ENCODE peak calls at places on chromosome 9, in six cellular contexts. A is foreskin fibroblast, M is colonic mucosa, F is mesothelial cell of epicardium, S is mucosa of descending colon, H is cardiac fibroblast. Q is an unnamed sample.

GRCh38 chr9:80926611-80927010 is 762.7 kb downstream of the TLE1 start:
- DNase-seq in A (no peak), M (no peak), F (no peak), S (no peak), H (no peak), Q (no peak)

GRCh38 chr9:37430841-37431597 is 8.5 kb downstream of the GRHPR start:
- DNase-seq in A (no peak), M (no peak), F (no peak), S (no peak), H (no peak), Q (no peak)

GRCh38 chr9:83669067-83669466 is 38.7 kb downstream of the UBQLN1 start:
- DNase-seq in A (no peak), M (no peak), F (no peak), S (no peak), H (no peak), Q (no peak)

GRCh38 chr9:4796988-4797956 is 4.5 kb downstream of the RCL1 start:
- DNase-seq in A (peak; percentile 26), M (peak; percentile 39), F (no peak), S (no peak), H (peak; percentile 58), Q (no peak)

GRCh38 chr9:114754574-114754973 is 51.3 kb downstream of the TNFSF15 start:
- DNase-seq in A (no peak), M (no peak), F (no peak), S (no peak), H (no peak), Q (no peak)

GRCh38 chr9:95626341-95626740 is 109.6 kb upstream of the PTCH1 start:
- DNase-seq in A (no peak), M (no peak), F (no peak), S (no peak), H (no peak), Q (no peak)

GRCh38 chr9:134318481-134318891 is 7.8 kb upstream of the RXRA start:
- DNase-seq in A (no peak), M (no peak), F (no peak), S (no peak), H (no peak), Q (no peak)

GRCh38 chr9:34252016-34252415 is 73.2 kb downstream of the UBAP1 start:
- DNase-seq in A (no peak), M (no peak), F (no peak), S (no peak), H (peak; percentile 83), Q (no peak)

GRCh38 chr9:26158631-26159150 is 480.4 kb upstream of the TUSC1 start:
- DNase-seq in A (no peak), M (no peak), F (no peak), S (no peak), H (no peak), Q (no peak)

GRCh38 chr9:36930941-36931340 is 103.1 kb downstream of the PAX5 start:
- DNase-seq in A (no peak), M (no peak), F (no peak), S (no peak), H (no peak), Q (no peak)

GRCh38 chr9:127022913-127023665 is 99.3 kb downstream of the ANGPTL2 start:
- DNase-seq in A (no peak), M (no peak), F (no peak), S (no peak), H (no peak), Q (no peak)

GRCh38 chr9:132201780-132202703 is 40.2 kb downstream of the NTNG2 start:
- DNase-seq in A (no peak), M (no peak), F (no peak), S (no peak), H (no peak), Q (no peak)

GRCh38 chr9:89879711-89880110 is 274.9 kb downstream of the GADD45G start:
- DNase-seq in A (no peak), M (peak; percentile 23), F (peak; percentile 36), S (no peak), H (no peak), Q (peak; percentile 9)

GRCh38 chr9:131762356-131762932 is 22.6 kb upstream of the RAPGEF1 start:
- DNase-seq in A (peak; percentile 28), M (peak; percentile 62), F (peak; percentile 90), S (peak; percentile 82), H (peak; percentile 66), Q (peak; percentile 79)

GRCh38 chr9:122379340-122379739 is 8.5 kb downstream of the PTGS1 start:
- DNase-seq in A (no peak), M (no peak), F (no peak), S (no peak), H (no peak), Q (no peak)

GRCh38 chr9:113863345-113863744 is 12.8 kb upstream of the ZNF618 start:
- DNase-seq in A (no peak), M (no peak), F (no peak), S (no peak), H (no peak), Q (no peak)

GRCh38 chr9:87677776-87678587 is 47.9 kb upstream of the CTSL start:
- DNase-seq in A (no peak), M (no peak), F (no peak), S (no peak), H (no peak), Q (no peak)

GRCh38 chr9:85741875-85742629 is at the start of gene AGTPBP1:
- DNase-seq in A (peak; percentile 95), M (peak; percentile 97), F (peak; percentile 98), S (peak; percentile 98), H (peak; percentile 96), Q (peak; percentile 99)
- TF ChIP-seq CTCF in A (no peak), M (no peak), F (no peak), S (no peak), H (no peak), Q (no peak)

GRCh38 chr9:71683598-71684235 is 84.6 kb downstream of the CEMIP2 start:
- DNase-seq in A (peak; percentile 54), M (no peak), F (no peak), S (no peak), H (peak; percentile 67), Q (no peak)
- TF ChIP-seq CTCF in A (peak; percentile 57), M (no peak), F (no peak), S (no peak), H (peak; percentile 33), Q (no peak)

DNA sequence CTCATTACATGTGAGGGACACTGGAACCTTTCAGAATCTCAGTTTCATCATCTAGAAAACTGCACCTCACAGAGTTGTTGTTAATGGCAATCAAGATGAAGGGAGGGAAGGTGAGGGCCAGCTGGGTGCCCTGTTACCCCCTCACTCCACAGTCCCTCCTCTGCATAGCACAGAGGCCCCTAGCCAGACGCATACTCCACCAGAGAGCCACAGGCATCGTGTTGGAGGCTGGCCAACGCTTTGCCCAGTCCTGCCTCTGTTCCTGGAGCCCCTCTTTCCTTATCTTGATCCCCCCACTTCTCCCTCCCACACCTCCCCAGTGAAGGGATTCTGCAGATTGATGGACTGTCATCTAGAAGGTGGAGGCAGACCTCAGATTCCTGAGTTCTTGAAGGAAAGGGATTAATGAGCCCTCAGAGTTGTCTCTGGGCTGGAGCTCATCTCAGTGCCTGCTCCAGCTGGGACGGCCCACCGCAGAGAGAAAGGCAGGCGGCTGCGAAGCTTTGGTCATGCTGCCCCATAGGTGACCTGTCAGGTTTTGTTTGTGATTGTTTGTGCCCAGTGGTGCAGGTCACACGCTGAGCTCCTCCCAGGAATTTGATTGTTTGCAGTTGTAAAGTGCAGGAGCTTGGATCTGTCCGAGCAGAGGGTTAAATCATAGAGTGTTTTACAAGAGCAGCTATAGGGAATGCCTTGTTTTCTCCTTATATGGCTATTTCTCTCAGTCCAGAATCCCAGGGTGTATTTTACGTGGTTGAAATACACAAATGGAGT is 487.3 kb downstream of the CCDC171 start:
- DNase-seq in A (no peak), M (no peak), F (peak; percentile 59), S (no peak), H (no peak), Q (no peak)
- TF ChIP-seq CTCF in A (no peak), M (no peak), F (no peak), S (no peak), H (no peak), Q (no peak)

GRCh38 chr9:109253637-109254284 is 67.1 kb downstream of the EPB41L4B start:
- DNase-seq in A (peak; percentile 35), M (no peak), F (no peak), S (no peak), H (peak; percentile 54), Q (no peak)
- TF ChIP-seq CTCF in A (no peak), M (no peak), F (no peak), S (no peak), H (peak; percentile 2), Q (no peak)

GRCh38 chr9:2622361-2623045 is 916 bp downstream of the VLDLR start:
- DNase-seq in A (peak; percentile 13), M (peak; percentile 39), F (peak; percentile 70), S (peak; percentile 59), H (peak; percentile 24), Q (peak; percentile 22)
- TF ChIP-seq CTCF in A (no peak), M (no peak), F (no peak), S (no peak), H (no peak), Q (no peak)

GRCh38 chr9:120860083-120860482 is 16.9 kb downstream of the PHF19 start:
- DNase-seq in A (no peak), M (no peak), F (no peak), S (no peak), H (no peak), Q (no peak)
- TF ChIP-seq CTCF in A (no peak), M (no peak), F (no peak), S (no peak), H (no peak), Q (no peak)

GRCh38 chr9:73264636-73265035 is 113.0 kb downstream of the ANXA1 start:
- DNase-seq in A (no peak), M (no peak), F (no peak), S (no peak), H (no peak), Q (no peak)

GRCh38 chr9:73265876-73266275 is 114.2 kb downstream of the ANXA1 start:
- DNase-seq in A (no peak), M (no peak), F (no peak), S (no peak), H (no peak), Q (no peak)

GRCh38 chr9:73270967-73271722 is 119.5 kb downstream of the ANXA1 start:
- DNase-seq in A (peak; percentile 50), M (no peak), F (no peak), S (no peak), H (peak; percentile 84), Q (no peak)

GRCh38 chr9:73269430-73270101 is 117.9 kb downstream of the ANXA1 start:
- DNase-seq in A (peak; percentile 1), M (no peak), F (no peak), S (no peak), H (peak; percentile 50), Q (no peak)
- TF ChIP-seq CTCF in A (no peak), M (peak; percentile 19), F (peak; percentile 25), S (no peak), H (no peak), Q (no peak)

GRCh38 chr9:1460143-1460769 is 410.1 kb downstream of the DMRT2 start:
- DNase-seq in A (no peak), M (peak; percentile 29), F (no peak), S (no peak), H (no peak), Q (no peak)
- TF ChIP-seq CTCF in A (peak; percentile 28), M (peak; percentile 54), F (peak; percentile 46), S (no peak), H (no peak), Q (no peak)

DNA sequence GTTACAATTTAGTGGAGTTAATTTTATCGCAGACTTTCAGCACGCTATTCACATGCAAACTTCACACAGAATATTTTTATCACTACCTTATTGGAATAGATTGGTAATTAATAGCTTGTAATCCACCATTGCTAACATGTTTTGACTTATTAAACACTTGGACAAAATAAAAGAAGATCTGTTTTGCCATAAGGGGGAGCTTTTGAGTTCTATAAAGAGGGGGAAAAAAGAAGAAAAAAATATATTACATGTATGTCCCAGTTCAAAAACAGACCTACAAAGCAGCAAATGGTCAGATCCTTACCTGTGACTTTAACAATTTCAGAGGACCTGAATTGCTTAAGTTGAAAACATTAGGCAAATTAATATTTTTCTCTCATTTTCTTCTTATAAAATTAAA is 1.2 kb upstream of the PAPPA start:
- DNase-seq in A (no peak), M (no peak), F (no peak), S (no peak), H (peak; percentile 76), Q (no peak)
- TF ChIP-seq CTCF in A (peak; percentile 37), M (no peak), F (peak; percentile 26), S (no peak), H (peak; percentile 36), Q (no peak)